ENCODE peak calls at places on chromosomes 3 and 15, in six cellular contexts. X, B, S, R, U and Y are unnamed samples. For H3K4me1, the result is how much of the 10 kb centered on the place peaks cover.

GRCh38 chr3:98039322-98040024 is 4.4 kb upstream of the GABRR3 start:
- DNase-seq in X (no peak), B (peak), S (peak), R (peak), U (peak), Y (no peak)

GRCh38 chr3:196268270-196269163 is 19.0 kb downstream of the PCYT1A start:
- DNase-seq in X (no peak), B (no peak), S (peak), R (no peak), U (no peak), Y (no peak)

GRCh38 chr3:31193871-31194270 is 299.4 kb upstream of the GADL1 start:
- DNase-seq in X (no peak), B (no peak), S (no peak), R (no peak), U (no peak), Y (no peak)

GRCh38 chr3:53938645-53939044 is 47.0 kb upstream of the SELENOK start:
- DNase-seq in X (no peak), B (peak), S (peak), R (no peak), U (no peak), Y (no peak)

GRCh38 chr3:197297020-197297419 is 1.4 kb downstream of the DLG1 start:
- DNase-seq in X (no peak), B (no peak), S (peak), R (no peak), U (no peak), Y (no peak)

GRCh38 chr3:153614563-153614962 is 452.5 kb downstream of the RAP2B start:
- DNase-seq in X (no peak), B (no peak), S (no peak), R (no peak), U (no peak), Y (no peak)

GRCh38 chr3:101204246-101204645 is 116.1 kb downstream of the IMPG2 start:
- DNase-seq in X (no peak), B (no peak), S (no peak), R (no peak), U (no peak), Y (no peak)

GRCh38 chr3:24508423-24508839 is 13.8 kb upstream of the THRB start:
- DNase-seq in X (no peak), B (no peak), S (peak), R (no peak), U (no peak), Y (no peak)

GRCh38 chr3:10194328-10195071 is 29.8 kb downstream of the IRAK2 start:
- DNase-seq in X (peak), B (no peak), S (no peak), R (no peak), U (peak), Y (no peak)

GRCh38 chr3:155712008-155712407 is 32.9 kb downstream of the PLCH1 start:
- DNase-seq in X (no peak), B (no peak), S (no peak), R (no peak), U (no peak), Y (no peak)

GRCh38 chr3:51997935-51998596 is 2.4 kb upstream of the RPL29 start:
- DNase-seq in X (no peak), B (no peak), S (peak), R (no peak), U (no peak), Y (no peak)

GRCh38 chr15:58561321-58561720 is 129.5 kb downstream of the LIPC start:
- DNase-seq in X (no peak), B (no peak), S (no peak), R (no peak), U (no peak), Y (no peak)

GRCh38 chr3:8201011-8201410 is 300.6 kb upstream of the LMCD1 start:
- DNase-seq in X (no peak), B (no peak), S (no peak), R (no peak), U (no peak), Y (no peak)

GRCh38 chr3:45712434-45713110 is 23.4 kb downstream of the SACM1L start:
- DNase-seq in X (no peak), B (no peak), S (no peak), R (no peak), U (no peak), Y (no peak)

GRCh38 chr3:69231929-69232437 is 109.6 kb upstream of the LMOD3 start:
- DNase-seq in X (no peak), B (no peak), S (peak), R (no peak), U (no peak), Y (no peak)

GRCh38 chr3:109070232-109070631 is 47.7 kb downstream of the MORC1 start:
- DNase-seq in X (no peak), B (no peak), S (no peak), R (no peak), U (no peak), Y (no peak)

GRCh38 chr15:73922186-73923151 is 3.8 kb upstream of the LOXL1 start:
- DNase-seq in X (peak), B (no peak), S (no peak), R (no peak), U (no peak), Y (peak)

GRCh38 chr3:107987036-107987557 is 103.7 kb downstream of the CD47 start:
- DNase-seq in X (peak), B (no peak), S (peak), R (peak), U (no peak), Y (peak)

GRCh38 chr15:29138260-29138659 is 131.4 kb downstream of the NSMCE3 start:
- DNase-seq in X (no peak), B (no peak), S (no peak), R (no peak), U (no peak), Y (no peak)

GRCh38 chr3:38644016-38644661 is 5.3 kb downstream of the SCN5A start:
- DNase-seq in X (no peak), B (no peak), S (no peak), R (no peak), U (no peak), Y (no peak)

GRCh38 chr15:71291723-71292122 is 176.5 kb downstream of the THSD4 start:
- DNase-seq in X (no peak), B (peak), S (no peak), R (no peak), U (no peak), Y (no peak)

GRCh38 chr3:56915969-56916586 is 114.3 kb upstream of the ARHGEF3 start:
- DNase-seq in X (peak), B (peak), S (no peak), R (no peak), U (peak), Y (peak)

GRCh38 chr3:56908004-56908403 is 106.3 kb upstream of the ARHGEF3 start:
- DNase-seq in X (no peak), B (no peak), S (no peak), R (no peak), U (no peak), Y (no peak)

GRCh38 chr3:56909349-56909748 is 107.6 kb upstream of the ARHGEF3 start:
- DNase-seq in X (no peak), B (no peak), S (no peak), R (no peak), U (no peak), Y (no peak)

GRCh38 chr3:56914646-56915045 is 112.9 kb upstream of the ARHGEF3 start:
- DNase-seq in X (no peak), B (no peak), S (no peak), R (no peak), U (no peak), Y (no peak)

DNA sequence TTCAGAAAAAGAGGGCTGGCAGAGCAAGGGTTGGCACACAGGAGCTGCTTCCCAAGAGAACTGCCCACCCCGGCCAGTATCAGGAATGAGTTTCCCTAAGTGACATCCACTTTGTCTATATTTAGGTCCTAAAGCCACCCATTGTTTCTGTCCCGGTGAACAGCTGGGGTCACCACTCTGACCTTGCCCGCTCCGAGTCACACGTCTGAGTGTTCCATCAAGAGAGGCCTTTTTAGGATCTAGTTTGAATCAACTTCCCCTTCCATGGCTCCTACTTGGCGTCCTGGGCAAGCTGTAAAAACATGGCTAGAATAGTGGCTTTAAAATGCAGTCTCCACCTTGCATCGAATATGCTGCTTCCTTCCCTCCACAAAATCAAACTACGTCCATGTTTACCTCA is 109.6 kb upstream of the ARHGEF3 start:
- DNase-seq in X (peak), B (no peak), S (no peak), R (no peak), U (no peak), Y (no peak)
- H3K4me1 ChIP-seq in X (under half), B (under half), S (under half), R (under half), U (under half), Y (under half)

GRCh38 chr3:82030932-82031331 is 269.5 kb upstream of the GBE1 start:
- DNase-seq in X (no peak), B (no peak), S (no peak), R (no peak), U (no peak), Y (no peak)

GRCh38 chr3:82033186-82033585 is 271.7 kb upstream of the GBE1 start:
- DNase-seq in X (no peak), B (no peak), S (no peak), R (no peak), U (no peak), Y (no peak)

GRCh38 chr3:82031576-82031975 is 270.1 kb upstream of the GBE1 start:
- DNase-seq in X (no peak), B (no peak), S (no peak), R (no peak), U (no peak), Y (no peak)
- H3K4me1 ChIP-seq in X (under half), B (under half), S (under half), R (under half), U (under half), Y (under half)

GRCh38 chr3:32404714-32405113 is 13.1 kb downstream of the CMTM7 start:
- DNase-seq in X (no peak), B (no peak), S (no peak), R (no peak), U (no peak), Y (no peak)
- H3K4me1 ChIP-seq in X (under half), B (under half), S (under half), R (under half), U (under half), Y (half or more)

DNA sequence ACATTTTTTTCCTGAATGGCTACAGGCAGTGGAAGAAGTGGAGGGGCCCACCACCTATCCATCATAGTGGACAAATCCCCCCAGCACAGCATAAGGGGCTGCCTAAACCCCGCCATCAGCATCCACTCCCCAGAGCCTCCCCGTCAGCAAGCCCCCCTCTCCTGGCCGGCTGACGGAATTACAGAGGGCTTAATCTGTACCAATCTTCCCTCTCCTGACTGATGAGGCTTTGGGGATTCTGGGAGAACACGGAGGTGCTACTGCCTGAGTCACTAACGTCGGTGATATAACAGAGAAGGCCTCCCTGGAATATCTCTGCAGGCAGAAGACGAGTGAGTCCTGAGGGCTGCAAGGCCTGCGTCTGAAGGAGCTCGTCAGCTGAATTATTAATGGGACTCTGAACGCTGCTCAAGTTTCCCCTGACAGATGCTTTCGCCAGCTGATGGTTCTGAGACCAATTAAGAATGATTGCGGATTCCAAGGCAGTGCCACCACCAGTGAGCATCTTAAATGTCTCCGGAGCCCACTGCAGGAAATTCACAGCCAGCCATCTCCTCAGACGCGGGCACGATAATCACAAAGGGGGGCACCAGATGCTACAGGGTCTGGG is 147.7 kb downstream of the XXYLT1 start:
- DNase-seq in X (no peak), B (no peak), S (no peak), R (no peak), U (no peak), Y (no peak)
- H3K4me1 ChIP-seq in X (under half), B (under half), S (under half), R (under half), U (under half), Y (under half)

GRCh38 chr3:190534986-190535385 is 21.1 kb downstream of the IL1RAP start:
- DNase-seq in X (no peak), B (no peak), S (peak), R (no peak), U (no peak), Y (no peak)
- H3K4me1 ChIP-seq in X (under half), B (under half), S (under half), R (under half), U (under half), Y (under half)

GRCh38 chr3:173826901-173827609 is 429.5 kb downstream of the NLGN1 start:
- DNase-seq in X (no peak), B (no peak), S (no peak), R (no peak), U (no peak), Y (no peak)
- H3K4me1 ChIP-seq in X (under half), B (under half), S (under half), R (under half), U (under half), Y (under half)

DNA sequence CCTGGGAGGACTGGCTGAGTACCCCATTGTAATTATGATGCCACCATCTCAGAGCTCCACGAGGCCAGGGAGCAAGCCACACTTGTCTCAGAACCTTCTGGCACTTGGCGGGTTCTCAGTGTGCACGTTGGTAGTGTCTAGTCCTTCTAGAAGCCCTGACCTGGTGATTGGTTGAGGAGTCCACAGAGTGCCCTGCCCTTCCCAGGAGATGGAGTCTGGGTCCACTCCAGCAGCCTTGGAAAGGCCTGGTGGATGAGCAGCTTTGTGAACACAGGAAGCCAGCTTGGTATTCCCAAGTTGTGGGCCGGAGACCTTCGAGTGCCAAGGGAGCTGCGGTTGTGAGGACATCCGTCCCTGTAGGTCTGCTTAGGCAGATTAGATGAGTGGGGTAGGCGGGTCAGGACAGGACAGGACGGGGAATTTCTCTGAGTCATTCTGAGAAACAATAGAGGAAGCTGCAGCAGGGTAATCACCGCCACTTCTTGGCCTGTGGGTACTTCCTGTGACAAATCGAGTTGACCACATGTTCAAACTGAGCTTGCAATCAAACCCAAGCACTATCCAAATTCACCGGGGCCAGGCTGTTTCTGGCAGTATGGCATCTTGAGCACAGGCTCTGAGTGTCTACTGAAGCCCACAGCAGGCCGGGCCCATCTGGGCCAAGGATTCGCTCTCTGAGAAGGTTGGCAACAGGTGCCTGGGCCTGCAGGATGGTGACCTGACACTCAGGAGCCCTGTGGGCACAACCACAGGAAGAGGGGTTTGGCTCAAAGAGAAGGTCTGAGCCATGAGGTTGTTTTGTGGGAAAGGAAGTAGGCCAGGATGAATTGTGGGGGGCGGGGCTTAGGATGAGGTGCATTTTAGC is 71.5 kb upstream of the PLXNA1 start:
- DNase-seq in X (no peak), B (peak), S (peak), R (peak), U (peak), Y (no peak)
- H3K4me1 ChIP-seq in X (under half), B (under half), S (under half), R (under half), U (under half), Y (under half)

GRCh38 chr15:90864507-90864906 is 3.9 kb upstream of the FURIN start:
- DNase-seq in X (no peak), B (no peak), S (no peak), R (no peak), U (no peak), Y (no peak)

GRCh38 chr15:90868261-90868689 is at the start of gene FURIN:
- DNase-seq in X (no peak), B (no peak), S (peak), R (no peak), U (no peak), Y (no peak)

GRCh38 chr15:90865702-90866101 is 2.7 kb upstream of the FURIN start:
- DNase-seq in X (no peak), B (no peak), S (no peak), R (no peak), U (no peak), Y (no peak)

GRCh38 chr15:90866161-90866715 is 2.1 kb upstream of the FURIN start:
- DNase-seq in X (no peak), B (no peak), S (no peak), R (no peak), U (no peak), Y (no peak)

GRCh38 chr15:90866800-90867199 is 1.6 kb upstream of the FURIN start:
- DNase-seq in X (no peak), B (no peak), S (no peak), R (no peak), U (no peak), Y (no peak)
- H3K4me1 ChIP-seq in X (under half), B (under half), S (half or more), R (under half), U (under half), Y (half or more)

DNA sequence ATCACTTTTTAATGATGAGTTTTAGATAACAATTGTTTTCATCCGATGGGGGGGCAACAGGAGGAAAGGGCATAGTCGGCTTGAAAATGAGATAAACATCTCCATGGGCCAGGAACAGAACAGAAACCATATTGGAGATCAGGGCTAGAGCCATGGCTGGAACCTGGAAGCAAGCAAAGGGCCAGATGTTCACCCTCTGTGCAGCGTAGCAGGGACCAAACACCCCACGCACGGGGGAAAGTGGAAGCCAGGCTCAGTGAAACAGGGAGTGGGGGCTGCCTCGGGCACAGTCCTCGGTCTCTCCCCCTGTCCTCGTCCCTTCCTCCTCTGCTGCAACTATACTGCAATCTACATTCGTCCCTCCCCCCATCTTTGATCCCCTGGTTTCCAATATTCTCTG is 121.7 kb downstream of the XXYLT1 start:
- DNase-seq in X (no peak), B (no peak), S (no peak), R (no peak), U (no peak), Y (no peak)
- H3K4me1 ChIP-seq in X (under half), B (under half), S (under half), R (under half), U (under half), Y (half or more)

DNA sequence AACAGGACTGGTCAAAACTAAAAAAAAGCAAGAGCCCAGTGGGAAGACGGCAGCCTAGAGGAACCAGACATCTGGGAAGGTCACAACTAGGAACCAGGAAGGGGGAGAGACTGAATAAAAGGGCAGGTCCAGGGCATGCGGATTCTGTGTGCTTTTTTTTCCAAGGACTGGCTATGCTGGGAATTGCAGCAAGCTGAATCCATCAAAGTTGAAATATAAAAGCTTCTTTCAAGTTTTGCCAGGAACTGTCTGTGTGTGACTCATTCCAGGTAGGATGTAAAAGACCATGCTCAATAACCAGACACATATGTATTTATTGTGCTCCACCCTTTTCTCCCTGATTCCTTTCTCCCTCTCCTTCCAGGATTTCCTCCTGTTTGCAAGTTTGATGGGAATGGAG is 47.9 kb upstream of the CCDC80 start:
- DNase-seq in X (no peak), B (no peak), S (peak), R (no peak), U (no peak), Y (no peak)
- H3K4me1 ChIP-seq in X (under half), B (under half), S (half or more), R (under half), U (under half), Y (under half)